ENCODE peak calls at places on chromosomes 13 and 19, in eight cellular contexts. G, R, M, I, C, X, Z and H are unnamed samples.

GRCh38 chr13:65597839-65598818 is 1632.0 kb downstream of the PCDH9 start:
- DNase-seq in I (no peak), C (no peak), R (no peak), M (no peak), G (no peak), X (no peak), Z (no peak), H (no peak)

GRCh38 chr13:102141625-102142472 is 260.0 kb downstream of the FGF14 start:
- DNase-seq in Z (no peak), I (peak; percentile 34), R (no peak), M (peak; percentile 46), C (no peak), G (no peak), X (peak; percentile 36), H (no peak)

GRCh38 chr19:10758978-10759377 is 41.1 kb downstream of the DNM2 start:
- DNase-seq in C (no peak), M (no peak), I (no peak), X (no peak), R (no peak), G (no peak), Z (no peak), H (no peak)

GRCh38 chr13:95492044-95492801 is 60.3 kb upstream of the CLDN10 start:
- DNase-seq in M (peak; percentile 56), C (no peak), Z (no peak), R (no peak), G (no peak), I (no peak), X (no peak), H (no peak)

GRCh38 chr13:77714119-77714755 is 16.8 kb downstream of the SLAIN1 start:
- DNase-seq in Z (no peak), R (no peak), M (no peak), I (no peak), G (no peak), C (no peak), X (no peak), H (no peak)

GRCh38 chr19:2503521-2504109 is 27.7 kb downstream of the GADD45B start:
- DNase-seq in M (no peak), C (no peak), Z (peak; percentile 80), R (no peak), X (no peak), G (peak; percentile 88), I (no peak), H (no peak)

GRCh38 chr13:49637989-49638388 is 9.7 kb downstream of the ARL11 start:
- DNase-seq in I (no peak), R (no peak), G (no peak), C (no peak), X (no peak), Z (no peak), M (no peak), H (no peak)

GRCh38 chr13:73335938-73336337 is 277.1 kb downstream of the KLF5 start:
- DNase-seq in M (no peak), I (no peak), G (no peak), Z (no peak), R (no peak), C (no peak), X (no peak), H (no peak)

GRCh38 chr19:47582320-47582909 is 9.5 kb upstream of the ZNF541 start:
- DNase-seq in X (no peak), M (no peak), G (no peak), C (no peak), R (no peak), I (no peak), Z (no peak), H (no peak)